ENCODE peak calls at places on chromosomes 12 and 14, in four cellular contexts. One of them, this sample, is unnamed.

GRCh38 chr14:78143489-78144145 is 26.6 kb upstream of the NRXN3 start:
- DNase-seq in HT1080: peak; percentile 81
- DNase-seq in CD4-positive, alpha-beta T cell: no peak
- DNase-seq in stimulated activated CD8-positive, alpha-beta memory T cell treated with anti-CD3 and anti-CD28 coated beads, Interleukin-4, amount 100 ng/mL, for 24 hours: no peak
- DNase-seq in this sample: no peak

GRCh38 chr12:96323906-96324305 is 76.3 kb downstream of the CDK17 start:
- DNase-seq in HT1080: no peak
- DNase-seq in CD4-positive, alpha-beta T cell: no peak
- DNase-seq in stimulated activated CD8-positive, alpha-beta memory T cell treated with anti-CD3 and anti-CD28 coated beads, Interleukin-4, amount 100 ng/mL, for 24 hours: no peak
- DNase-seq in this sample: no peak

GRCh38 chr14:90818715-90819114 is 2.5 kb upstream of the TTC7B start:
- DNase-seq in HT1080: no peak
- DNase-seq in CD4-positive, alpha-beta T cell: no peak
- DNase-seq in stimulated activated CD8-positive, alpha-beta memory T cell treated with anti-CD3 and anti-CD28 coated beads, Interleukin-4, amount 100 ng/mL, for 24 hours: no peak
- DNase-seq in this sample: no peak

GRCh38 chr14:55005071-55005470 is 21.8 kb downstream of the WDHD1 start:
- DNase-seq in HT1080: peak; percentile 47
- DNase-seq in CD4-positive, alpha-beta T cell: no peak
- DNase-seq in stimulated activated CD8-positive, alpha-beta memory T cell treated with anti-CD3 and anti-CD28 coated beads, Interleukin-4, amount 100 ng/mL, for 24 hours: no peak
- DNase-seq in this sample: no peak

GRCh38 chr14:86779416-86779815 is 1213.6 kb downstream of the GALC start:
- DNase-seq in HT1080: peak; percentile 8
- DNase-seq in CD4-positive, alpha-beta T cell: no peak
- DNase-seq in stimulated activated CD8-positive, alpha-beta memory T cell treated with anti-CD3 and anti-CD28 coated beads, Interleukin-4, amount 100 ng/mL, for 24 hours: no peak
- DNase-seq in this sample: no peak

GRCh38 chr12:110606253-110606611 is 7.7 kb upstream of the TCTN1 start:
- DNase-seq in HT1080: no peak
- DNase-seq in CD4-positive, alpha-beta T cell: no peak
- DNase-seq in stimulated activated CD8-positive, alpha-beta memory T cell treated with anti-CD3 and anti-CD28 coated beads, Interleukin-4, amount 100 ng/mL, for 24 hours: no peak
- DNase-seq in this sample: no peak

GRCh38 chr12:93509506-93509905 is 42.2 kb downstream of the MRPL42 start:
- DNase-seq in HT1080: no peak
- DNase-seq in CD4-positive, alpha-beta T cell: no peak
- DNase-seq in stimulated activated CD8-positive, alpha-beta memory T cell treated with anti-CD3 and anti-CD28 coated beads, Interleukin-4, amount 100 ng/mL, for 24 hours: no peak
- DNase-seq in this sample: no peak

GRCh38 chr14:34368115-34368970 is 93.7 kb downstream of the SPTSSA start:
- DNase-seq in HT1080: no peak
- DNase-seq in CD4-positive, alpha-beta T cell: no peak
- DNase-seq in stimulated activated CD8-positive, alpha-beta memory T cell treated with anti-CD3 and anti-CD28 coated beads, Interleukin-4, amount 100 ng/mL, for 24 hours: no peak
- DNase-seq in this sample: no peak

GRCh38 chr12:24378548-24379011 is 429.1 kb upstream of the SOX5 start:
- DNase-seq in HT1080: no peak
- DNase-seq in CD4-positive, alpha-beta T cell: no peak
- DNase-seq in stimulated activated CD8-positive, alpha-beta memory T cell treated with anti-CD3 and anti-CD28 coated beads, Interleukin-4, amount 100 ng/mL, for 24 hours: no peak
- DNase-seq in this sample: no peak

GRCh38 chr14:57725399-57726077 is 140.4 kb downstream of the SLC35F4 start:
- DNase-seq in HT1080: peak; percentile 96
- DNase-seq in CD4-positive, alpha-beta T cell: no peak
- DNase-seq in stimulated activated CD8-positive, alpha-beta memory T cell treated with anti-CD3 and anti-CD28 coated beads, Interleukin-4, amount 100 ng/mL, for 24 hours: no peak
- DNase-seq in this sample: no peak

GRCh38 chr12:78086553-78087362 is 256.1 kb downstream of the NAV3 start:
- DNase-seq in HT1080: no peak
- DNase-seq in CD4-positive, alpha-beta T cell: no peak
- DNase-seq in stimulated activated CD8-positive, alpha-beta memory T cell treated with anti-CD3 and anti-CD28 coated beads, Interleukin-4, amount 100 ng/mL, for 24 hours: no peak
- DNase-seq in this sample: no peak

GRCh38 chr12:93722757-93723567 is 45.8 kb downstream of the CRADD start:
- DNase-seq in HT1080: peak; percentile 79
- DNase-seq in CD4-positive, alpha-beta T cell: no peak
- DNase-seq in stimulated activated CD8-positive, alpha-beta memory T cell treated with anti-CD3 and anti-CD28 coated beads, Interleukin-4, amount 100 ng/mL, for 24 hours: no peak
- DNase-seq in this sample: no peak

GRCh38 chr14:61891810-61892209 is 129.6 kb downstream of the SNAPC1 start:
- DNase-seq in HT1080: no peak
- DNase-seq in CD4-positive, alpha-beta T cell: no peak
- DNase-seq in stimulated activated CD8-positive, alpha-beta memory T cell treated with anti-CD3 and anti-CD28 coated beads, Interleukin-4, amount 100 ng/mL, for 24 hours: no peak
- DNase-seq in this sample: no peak

GRCh38 chr12:51672334-51672733 is 81.3 kb downstream of the SCN8A start:
- DNase-seq in HT1080: no peak
- DNase-seq in CD4-positive, alpha-beta T cell: no peak
- DNase-seq in stimulated activated CD8-positive, alpha-beta memory T cell treated with anti-CD3 and anti-CD28 coated beads, Interleukin-4, amount 100 ng/mL, for 24 hours: no peak
- DNase-seq in this sample: no peak

GRCh38 chr12:13234045-13234641 is 37.6 kb downstream of the EMP1 start:
- DNase-seq in HT1080: peak; percentile 66
- DNase-seq in CD4-positive, alpha-beta T cell: peak; percentile 16
- DNase-seq in stimulated activated CD8-positive, alpha-beta memory T cell treated with anti-CD3 and anti-CD28 coated beads, Interleukin-4, amount 100 ng/mL, for 24 hours: no peak
- DNase-seq in this sample: no peak

GRCh38 chr12:121611306-121611705 is 15.0 kb upstream of the ORAI1 start:
- DNase-seq in HT1080: no peak
- DNase-seq in CD4-positive, alpha-beta T cell: no peak
- DNase-seq in stimulated activated CD8-positive, alpha-beta memory T cell treated with anti-CD3 and anti-CD28 coated beads, Interleukin-4, amount 100 ng/mL, for 24 hours: no peak
- DNase-seq in this sample: no peak